ENCODE peak calls at places on chromosomes 2 and 18, in eight cellular contexts. One of them, this sample, is unnamed.

GRCh38 chr2:38077431-38077769 is 1.4 kb upstream of the CYP1B1 start:
- DNase-seq in epithelial cell of esophagus: no peak
- DNase-seq in cardiac muscle cell: no peak
- DNase-seq in CD8-positive, alpha-beta T cell: no peak
- DNase-seq in heart left ventricle: no peak
- DNase-seq in ovary: no peak
- DNase-seq in GM13976: no peak
- DNase-seq in BJ: no peak
- DNase-seq in this sample: no peak

GRCh38 chr2:219661955-219662395 is 34.5 kb downstream of the SLC4A3 start:
- DNase-seq in epithelial cell of esophagus: peak
- DNase-seq in cardiac muscle cell: no peak
- DNase-seq in CD8-positive, alpha-beta T cell: no peak
- DNase-seq in heart left ventricle: no peak
- DNase-seq in ovary: no peak
- DNase-seq in GM13976: no peak
- DNase-seq in BJ: no peak
- DNase-seq in this sample: no peak

GRCh38 chr18:370753-371615 is 103.1 kb upstream of the THOC1 start:
- DNase-seq in epithelial cell of esophagus: no peak
- DNase-seq in cardiac muscle cell: no peak
- DNase-seq in CD8-positive, alpha-beta T cell: no peak
- DNase-seq in heart left ventricle: no peak
- DNase-seq in ovary: no peak
- DNase-seq in GM13976: no peak
- DNase-seq in BJ: no peak
- DNase-seq in this sample: no peak

GRCh38 chr2:175259164-175259563 is 77.7 kb upstream of the ATP5MC3 start:
- DNase-seq in epithelial cell of esophagus: no peak
- DNase-seq in cardiac muscle cell: no peak
- DNase-seq in CD8-positive, alpha-beta T cell: no peak
- DNase-seq in heart left ventricle: no peak
- DNase-seq in ovary: no peak
- DNase-seq in GM13976: no peak
- DNase-seq in BJ: no peak
- DNase-seq in this sample: no peak

GRCh38 chr2:195270466-195270865 is 386.6 kb upstream of the SLC39A10 start:
- DNase-seq in epithelial cell of esophagus: no peak
- DNase-seq in cardiac muscle cell: no peak
- DNase-seq in CD8-positive, alpha-beta T cell: no peak
- DNase-seq in heart left ventricle: no peak
- DNase-seq in ovary: no peak
- DNase-seq in GM13976: no peak
- DNase-seq in BJ: no peak
- DNase-seq in this sample: no peak

GRCh38 chr2:208359632-208359986 is 47.0 kb upstream of the PTH2R start:
- DNase-seq in epithelial cell of esophagus: no peak
- DNase-seq in cardiac muscle cell: no peak
- DNase-seq in CD8-positive, alpha-beta T cell: no peak
- DNase-seq in heart left ventricle: peak
- DNase-seq in ovary: no peak
- DNase-seq in GM13976: peak
- DNase-seq in BJ: no peak
- DNase-seq in this sample: no peak

GRCh38 chr2:214810670-214811069 is 1.2 kb upstream of the BARD1 start:
- DNase-seq in epithelial cell of esophagus: peak
- DNase-seq in cardiac muscle cell: no peak
- DNase-seq in CD8-positive, alpha-beta T cell: no peak
- DNase-seq in heart left ventricle: no peak
- DNase-seq in ovary: peak
- DNase-seq in GM13976: no peak
- DNase-seq in BJ: no peak
- DNase-seq in this sample: no peak

GRCh38 chr2:118539290-118539689 is 308.2 kb downstream of the EN1 start:
- DNase-seq in epithelial cell of esophagus: peak
- DNase-seq in cardiac muscle cell: peak
- DNase-seq in CD8-positive, alpha-beta T cell: no peak
- DNase-seq in heart left ventricle: no peak
- DNase-seq in ovary: peak
- DNase-seq in GM13976: no peak
- DNase-seq in BJ: no peak
- DNase-seq in this sample: no peak

GRCh38 chr2:107419191-107419590 is 407.5 kb upstream of the RGPD4 start:
- DNase-seq in epithelial cell of esophagus: no peak
- DNase-seq in cardiac muscle cell: no peak
- DNase-seq in CD8-positive, alpha-beta T cell: no peak
- DNase-seq in heart left ventricle: no peak
- DNase-seq in ovary: no peak
- DNase-seq in GM13976: no peak
- DNase-seq in BJ: no peak
- DNase-seq in this sample: no peak

GRCh38 chr18:26971327-26971918 is 105.9 kb upstream of the AQP4 start:
- DNase-seq in epithelial cell of esophagus: peak
- DNase-seq in cardiac muscle cell: no peak
- DNase-seq in CD8-positive, alpha-beta T cell: no peak
- DNase-seq in heart left ventricle: no peak
- DNase-seq in ovary: no peak
- DNase-seq in GM13976: no peak
- DNase-seq in BJ: no peak
- DNase-seq in this sample: no peak

GRCh38 chr18:63365909-63366269 is 1.1 kb downstream of the KDSR start:
- DNase-seq in epithelial cell of esophagus: no peak
- DNase-seq in cardiac muscle cell: peak
- DNase-seq in CD8-positive, alpha-beta T cell: peak
- DNase-seq in heart left ventricle: no peak
- DNase-seq in ovary: no peak
- DNase-seq in GM13976: peak
- DNase-seq in BJ: no peak
- DNase-seq in this sample: no peak

GRCh38 chr2:72931280-72931910 is 14.1 kb downstream of the EMX1 start:
- DNase-seq in epithelial cell of esophagus: peak
- DNase-seq in cardiac muscle cell: no peak
- DNase-seq in CD8-positive, alpha-beta T cell: no peak
- DNase-seq in heart left ventricle: peak
- DNase-seq in ovary: no peak
- DNase-seq in GM13976: no peak
- DNase-seq in BJ: no peak
- DNase-seq in this sample: no peak

GRCh38 chr2:19607931-19608762 is 249.7 kb upstream of the OSR1 start:
- DNase-seq in epithelial cell of esophagus: peak
- DNase-seq in cardiac muscle cell: no peak
- DNase-seq in CD8-positive, alpha-beta T cell: no peak
- DNase-seq in heart left ventricle: no peak
- DNase-seq in ovary: no peak
- DNase-seq in GM13976: no peak
- DNase-seq in BJ: no peak
- DNase-seq in this sample: no peak

GRCh38 chr2:240498958-240499260 is 58.9 kb downstream of the ANKMY1 start:
- DNase-seq in epithelial cell of esophagus: no peak
- DNase-seq in cardiac muscle cell: no peak
- DNase-seq in CD8-positive, alpha-beta T cell: peak
- DNase-seq in heart left ventricle: peak
- DNase-seq in ovary: no peak
- DNase-seq in GM13976: no peak
- DNase-seq in BJ: no peak
- DNase-seq in this sample: no peak

GRCh38 chr2:175567435-175568061 is 386.0 kb upstream of the ATP5MC3 start:
- DNase-seq in epithelial cell of esophagus: no peak
- DNase-seq in cardiac muscle cell: no peak
- DNase-seq in CD8-positive, alpha-beta T cell: no peak
- DNase-seq in heart left ventricle: no peak
- DNase-seq in ovary: no peak
- DNase-seq in GM13976: no peak
- DNase-seq in BJ: no peak
- DNase-seq in this sample: no peak

GRCh38 chr2:226478121-226478809 is 321.4 kb downstream of the IRS1 start:
- DNase-seq in epithelial cell of esophagus: peak
- DNase-seq in cardiac muscle cell: peak
- DNase-seq in CD8-positive, alpha-beta T cell: no peak
- DNase-seq in heart left ventricle: no peak
- DNase-seq in ovary: peak
- DNase-seq in GM13976: no peak
- DNase-seq in BJ: peak
- DNase-seq in this sample: no peak

GRCh38 chr2:35293261-35293660 is 1062.3 kb upstream of the CRIM1 start:
- DNase-seq in epithelial cell of esophagus: no peak
- DNase-seq in cardiac muscle cell: no peak
- DNase-seq in CD8-positive, alpha-beta T cell: no peak
- DNase-seq in heart left ventricle: no peak
- DNase-seq in ovary: no peak
- DNase-seq in GM13976: no peak
- DNase-seq in BJ: no peak
- DNase-seq in this sample: no peak

GRCh38 chr2:68835636-68836035 is 35.6 kb downstream of the BMP10 start:
- DNase-seq in epithelial cell of esophagus: no peak
- DNase-seq in cardiac muscle cell: no peak
- DNase-seq in CD8-positive, alpha-beta T cell: no peak
- DNase-seq in heart left ventricle: no peak
- DNase-seq in ovary: no peak
- DNase-seq in GM13976: no peak
- DNase-seq in BJ: no peak
- DNase-seq in this sample: no peak

GRCh38 chr2:222756362-222756831 is 84.9 kb downstream of the MOGAT1 start:
- DNase-seq in epithelial cell of esophagus: peak
- DNase-seq in cardiac muscle cell: no peak
- DNase-seq in CD8-positive, alpha-beta T cell: no peak
- DNase-seq in heart left ventricle: no peak
- DNase-seq in ovary: no peak
- DNase-seq in GM13976: no peak
- DNase-seq in BJ: no peak
- DNase-seq in this sample: no peak

GRCh38 chr2:122519806-122520205 is 764.4 kb downstream of the TSN start:
- DNase-seq in epithelial cell of esophagus: peak
- DNase-seq in cardiac muscle cell: no peak
- DNase-seq in CD8-positive, alpha-beta T cell: no peak
- DNase-seq in heart left ventricle: no peak
- DNase-seq in ovary: no peak
- DNase-seq in GM13976: no peak
- DNase-seq in BJ: no peak
- DNase-seq in this sample: no peak

GRCh38 chr2:45096996-45097395 is 87.7 kb upstream of the SIX2 start:
- DNase-seq in epithelial cell of esophagus: no peak
- DNase-seq in cardiac muscle cell: no peak
- DNase-seq in CD8-positive, alpha-beta T cell: no peak
- DNase-seq in heart left ventricle: no peak
- DNase-seq in ovary: no peak
- DNase-seq in GM13976: no peak
- DNase-seq in BJ: no peak
- DNase-seq in this sample: no peak

GRCh38 chr2:121489284-121489683 is 41.4 kb upstream of the RNU4ATAC start:
- DNase-seq in epithelial cell of esophagus: peak
- DNase-seq in cardiac muscle cell: no peak
- DNase-seq in CD8-positive, alpha-beta T cell: no peak
- DNase-seq in heart left ventricle: no peak
- DNase-seq in ovary: no peak
- DNase-seq in GM13976: peak
- DNase-seq in BJ: no peak
- DNase-seq in this sample: no peak

GRCh38 chr2:220904015-220904414 is 668.1 kb downstream of the EPHA4 start:
- DNase-seq in epithelial cell of esophagus: no peak
- DNase-seq in cardiac muscle cell: no peak
- DNase-seq in CD8-positive, alpha-beta T cell: no peak
- DNase-seq in heart left ventricle: no peak
- DNase-seq in ovary: no peak
- DNase-seq in GM13976: no peak
- DNase-seq in BJ: no peak
- DNase-seq in this sample: no peak

GRCh38 chr18:61893304-61893970 is 630 bp upstream of the RNF152 start:
- DNase-seq in epithelial cell of esophagus: peak
- DNase-seq in cardiac muscle cell: peak
- DNase-seq in CD8-positive, alpha-beta T cell: no peak
- DNase-seq in heart left ventricle: peak
- DNase-seq in ovary: peak
- DNase-seq in GM13976: peak
- DNase-seq in BJ: no peak
- DNase-seq in this sample: peak
- TF ChIP-seq CTCF in epithelial cell of esophagus: no peak
- TF ChIP-seq CTCF in cardiac muscle cell: no peak
- TF ChIP-seq CTCF in CD8-positive, alpha-beta T cell: no peak
- TF ChIP-seq CTCF in heart left ventricle: no peak
- TF ChIP-seq CTCF in ovary: no peak
- TF ChIP-seq CTCF in GM13976: no peak
- TF ChIP-seq CTCF in BJ: peak
- TF ChIP-seq CTCF in this sample: peak

GRCh38 chr18:28158083-28158581 is 18.8 kb downstream of the CDH2 start:
- DNase-seq in epithelial cell of esophagus: no peak
- DNase-seq in cardiac muscle cell: peak
- DNase-seq in CD8-positive, alpha-beta T cell: no peak
- DNase-seq in heart left ventricle: no peak
- DNase-seq in ovary: no peak
- DNase-seq in GM13976: no peak
- DNase-seq in BJ: no peak
- DNase-seq in this sample: no peak
- TF ChIP-seq CTCF in epithelial cell of esophagus: no peak
- TF ChIP-seq CTCF in cardiac muscle cell: peak
- TF ChIP-seq CTCF in CD8-positive, alpha-beta T cell: no peak
- TF ChIP-seq CTCF in heart left ventricle: no peak
- TF ChIP-seq CTCF in ovary: no peak
- TF ChIP-seq CTCF in GM13976: no peak
- TF ChIP-seq CTCF in BJ: no peak
- TF ChIP-seq CTCF in this sample: no peak

DNA sequence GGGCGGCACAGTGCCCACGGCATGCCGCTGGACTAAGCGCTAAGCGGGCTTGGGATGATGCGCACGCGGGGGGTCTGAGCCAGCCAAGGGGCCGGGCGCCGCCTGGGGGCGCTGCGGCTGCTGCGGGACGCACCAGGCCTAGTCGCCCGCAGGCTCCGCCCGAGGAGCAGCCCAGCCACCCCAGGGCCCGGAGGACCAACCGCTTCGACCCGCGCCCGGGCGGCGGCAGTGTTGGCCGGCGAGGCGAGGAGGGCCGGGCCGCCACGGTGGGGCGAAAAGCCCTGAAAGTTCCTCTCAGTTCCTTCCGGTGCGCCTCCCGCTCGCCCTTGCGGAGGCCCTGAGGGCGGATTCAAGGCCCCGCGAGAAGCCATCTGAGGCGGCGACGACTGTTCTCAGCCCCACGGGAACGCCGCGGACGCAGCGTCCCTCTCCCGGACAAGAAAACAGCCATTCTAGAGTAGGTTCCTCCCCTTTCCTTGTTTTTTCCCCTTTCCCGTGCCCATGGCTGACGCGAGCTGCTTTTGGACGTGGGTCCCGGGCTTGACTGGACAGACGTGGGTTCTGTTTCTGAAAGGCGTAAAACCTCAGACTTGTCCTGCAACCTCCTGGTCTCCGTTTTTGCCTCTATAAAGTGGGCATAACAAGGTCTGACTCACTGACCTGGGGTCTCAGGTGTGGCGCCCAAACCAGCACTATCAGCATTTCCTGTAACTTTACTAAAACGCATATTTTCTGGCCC is at the start of gene ANKAR:
- DNase-seq in epithelial cell of esophagus: peak
- DNase-seq in cardiac muscle cell: peak
- DNase-seq in CD8-positive, alpha-beta T cell: peak
- DNase-seq in heart left ventricle: peak
- DNase-seq in ovary: peak
- DNase-seq in GM13976: peak
- DNase-seq in BJ: peak
- DNase-seq in this sample: peak
- TF ChIP-seq CTCF in epithelial cell of esophagus: peak
- TF ChIP-seq CTCF in cardiac muscle cell: peak
- TF ChIP-seq CTCF in CD8-positive, alpha-beta T cell: peak
- TF ChIP-seq CTCF in heart left ventricle: peak
- TF ChIP-seq CTCF in ovary: peak
- TF ChIP-seq CTCF in GM13976: peak
- TF ChIP-seq CTCF in BJ: peak
- TF ChIP-seq CTCF in this sample: peak

GRCh38 chr18:45386256-45386655 is 229.0 kb upstream of the SLC14A2 start:
- DNase-seq in epithelial cell of esophagus: peak
- DNase-seq in cardiac muscle cell: peak
- DNase-seq in CD8-positive, alpha-beta T cell: no peak
- DNase-seq in heart left ventricle: no peak
- DNase-seq in ovary: peak
- DNase-seq in GM13976: peak
- DNase-seq in BJ: no peak
- DNase-seq in this sample: peak
- TF ChIP-seq CTCF in epithelial cell of esophagus: peak
- TF ChIP-seq CTCF in cardiac muscle cell: peak
- TF ChIP-seq CTCF in CD8-positive, alpha-beta T cell: no peak
- TF ChIP-seq CTCF in heart left ventricle: peak
- TF ChIP-seq CTCF in ovary: no peak
- TF ChIP-seq CTCF in GM13976: peak
- TF ChIP-seq CTCF in BJ: peak
- TF ChIP-seq CTCF in this sample: peak